ENCODE peak calls at places on chromosomes 1 and 21, in six cellular contexts. One of them, this sample, is unnamed.
A peak's percentile ranks its signal among the peaks of the same experiment; 100 is the strongest.

GRCh38 chr1:182080955-182081582 is 19.6 kb upstream of the ZNF648 start:
- DNase-seq in HCT116: peak; percentile 29
- DNase-seq in K562: peak; percentile 58
- DNase-seq in H1: peak; percentile 58
- DNase-seq in GM12878: no peak
- DNase-seq in SK-N-SH: peak; percentile 52
- DNase-seq in this sample: peak; percentile 59

GRCh38 chr1:8844421-8845063 is 27.1 kb upstream of the RERE start:
- DNase-seq in K562: peak; percentile 56
- DNase-seq in H1: no peak
- DNase-seq in HCT116: no peak
- DNase-seq in GM12878: no peak
- DNase-seq in SK-N-SH: peak; percentile 80
- DNase-seq in this sample: no peak

GRCh38 chr21:29258626-29259335 is 39.9 kb upstream of the BACH1 start:
- DNase-seq in GM12878: no peak
- DNase-seq in SK-N-SH: no peak
- DNase-seq in K562: no peak
- DNase-seq in HCT116: no peak
- DNase-seq in H1: no peak
- DNase-seq in this sample: no peak

GRCh38 chr1:174072546-174072945 is 50.4 kb upstream of the RC3H1 start:
- DNase-seq in GM12878: no peak
- DNase-seq in SK-N-SH: no peak
- DNase-seq in K562: no peak
- DNase-seq in H1: no peak
- DNase-seq in HCT116: no peak
- DNase-seq in this sample: no peak

GRCh38 chr1:150346316-150346715 is 17.6 kb upstream of the RPRD2 start:
- DNase-seq in HCT116: no peak
- DNase-seq in H1: no peak
- DNase-seq in GM12878: no peak
- DNase-seq in SK-N-SH: no peak
- DNase-seq in K562: no peak
- DNase-seq in this sample: no peak

GRCh38 chr1:5913876-5914275 is 78.3 kb downstream of the NPHP4 start:
- DNase-seq in SK-N-SH: no peak
- DNase-seq in GM12878: no peak
- DNase-seq in K562: no peak
- DNase-seq in H1: peak; percentile 16
- DNase-seq in HCT116: no peak
- DNase-seq in this sample: no peak

GRCh38 chr1:1434131-1434811 is 1.2 kb upstream of the VWA1 start:
- DNase-seq in H1: peak; percentile 83
- DNase-seq in SK-N-SH: peak; percentile 37
- DNase-seq in GM12878: no peak
- DNase-seq in K562: no peak
- DNase-seq in HCT116: no peak
- DNase-seq in this sample: no peak

GRCh38 chr1:178849932-178850331 is 20.9 kb downstream of the ANGPTL1 start:
- DNase-seq in HCT116: no peak
- DNase-seq in SK-N-SH: no peak
- DNase-seq in H1: no peak
- DNase-seq in K562: no peak
- DNase-seq in GM12878: no peak
- DNase-seq in this sample: no peak

GRCh38 chr1:169689395-169689794 is 22.0 kb downstream of the SELL start:
- DNase-seq in GM12878: no peak
- DNase-seq in H1: no peak
- DNase-seq in SK-N-SH: no peak
- DNase-seq in K562: no peak
- DNase-seq in HCT116: no peak
- DNase-seq in this sample: no peak

GRCh38 chr1:172476218-172476811 is 32.4 kb upstream of the PIGC start:
- DNase-seq in GM12878: no peak
- DNase-seq in HCT116: peak; percentile 56
- DNase-seq in H1: no peak
- DNase-seq in SK-N-SH: no peak
- DNase-seq in K562: no peak
- DNase-seq in this sample: no peak

GRCh38 chr1:57015071-57015470 is 49.3 kb upstream of the C8B start:
- DNase-seq in SK-N-SH: no peak
- DNase-seq in K562: no peak
- DNase-seq in GM12878: no peak
- DNase-seq in H1: no peak
- DNase-seq in HCT116: no peak
- DNase-seq in this sample: no peak

GRCh38 chr1:182611787-182612186 is 7.6 kb upstream of the RGS16 start:
- DNase-seq in K562: no peak
- DNase-seq in GM12878: no peak
- DNase-seq in SK-N-SH: no peak
- DNase-seq in HCT116: no peak
- DNase-seq in H1: no peak
- DNase-seq in this sample: no peak

GRCh38 chr1:6261615-6261995 is 707 bp upstream of the GPR153 start:
- DNase-seq in SK-N-SH: peak; percentile 79
- DNase-seq in HCT116: no peak
- DNase-seq in K562: peak; percentile 70
- DNase-seq in H1: no peak
- DNase-seq in GM12878: no peak
- DNase-seq in this sample: no peak

GRCh38 chr1:39540504-39541031 is 36.0 kb downstream of the PABPC4 start:
- DNase-seq in HCT116: no peak
- DNase-seq in H1: no peak
- DNase-seq in K562: no peak
- DNase-seq in GM12878: no peak
- DNase-seq in SK-N-SH: no peak
- DNase-seq in this sample: no peak

GRCh38 chr1:43285269-43285986 is at the start of gene C1orf210:
- DNase-seq in HCT116: peak; percentile 81
- DNase-seq in K562: peak; percentile 56
- DNase-seq in GM12878: no peak
- DNase-seq in H1: peak; percentile 93
- DNase-seq in SK-N-SH: no peak
- DNase-seq in this sample: no peak

GRCh38 chr1:16073490-16074104 is at the start of gene FAM131C:
- DNase-seq in H1: peak; percentile 75
- DNase-seq in HCT116: no peak
- DNase-seq in GM12878: no peak
- DNase-seq in SK-N-SH: peak; percentile 95
- DNase-seq in K562: no peak
- DNase-seq in this sample: no peak

GRCh38 chr1:79042117-79042516 is 35.6 kb upstream of the ADGRL4 start:
- DNase-seq in H1: no peak
- DNase-seq in SK-N-SH: no peak
- DNase-seq in K562: no peak
- DNase-seq in HCT116: no peak
- DNase-seq in GM12878: peak; percentile 44
- DNase-seq in this sample: no peak

GRCh38 chr1:100354971-100355394 is 2.7 kb downstream of the CDC14A start:
- DNase-seq in H1: no peak
- DNase-seq in SK-N-SH: no peak
- DNase-seq in GM12878: no peak
- DNase-seq in HCT116: peak; percentile 51
- DNase-seq in K562: peak; percentile 78
- DNase-seq in this sample: no peak

GRCh38 chr1:117189109-117189437 is 21.7 kb downstream of the VTCN1 start:
- DNase-seq in HCT116: no peak
- DNase-seq in K562: no peak
- DNase-seq in GM12878: no peak
- DNase-seq in SK-N-SH: no peak
- DNase-seq in H1: no peak
- DNase-seq in this sample: no peak

GRCh38 chr1:77360256-77360655 is 78.4 kb downstream of the AK5 start:
- DNase-seq in GM12878: no peak
- DNase-seq in HCT116: no peak
- DNase-seq in H1: no peak
- DNase-seq in K562: no peak
- DNase-seq in SK-N-SH: no peak
- DNase-seq in this sample: no peak

GRCh38 chr1:92259350-92259749 is 39.4 kb downstream of the GLMN start:
- DNase-seq in K562: no peak
- DNase-seq in SK-N-SH: no peak
- DNase-seq in HCT116: no peak
- DNase-seq in GM12878: no peak
- DNase-seq in H1: no peak
- DNase-seq in this sample: no peak

GRCh38 chr1:175749075-175749474 is 5.7 kb upstream of the TNR start:
- DNase-seq in GM12878: no peak
- DNase-seq in H1: no peak
- DNase-seq in HCT116: no peak
- DNase-seq in K562: no peak
- DNase-seq in SK-N-SH: no peak
- DNase-seq in this sample: no peak

GRCh38 chr1:6359568-6360496 is 33.7 kb downstream of the ACOT7 start:
- DNase-seq in H1: peak; percentile 57
- DNase-seq in HCT116: no peak
- DNase-seq in K562: peak; percentile 69
- DNase-seq in GM12878: peak; percentile 50
- DNase-seq in SK-N-SH: peak; percentile 81
- DNase-seq in this sample: no peak

GRCh38 chr21:44374601-44375280 is 21.3 kb downstream of the TRPM2 start:
- DNase-seq in H1: no peak
- DNase-seq in K562: no peak
- DNase-seq in HCT116: no peak
- DNase-seq in GM12878: no peak
- DNase-seq in SK-N-SH: no peak
- DNase-seq in this sample: no peak

GRCh38 chr1:154621875-154622274 is 13.9 kb upstream of the ADAR start:
- DNase-seq in HCT116: no peak
- DNase-seq in SK-N-SH: no peak
- DNase-seq in H1: no peak
- DNase-seq in GM12878: no peak
- DNase-seq in K562: peak; percentile 43
- DNase-seq in this sample: no peak

GRCh38 chr1:154622503-154623039 is 14.6 kb upstream of the ADAR start:
- DNase-seq in GM12878: no peak
- DNase-seq in HCT116: no peak
- DNase-seq in SK-N-SH: no peak
- DNase-seq in K562: no peak
- DNase-seq in H1: no peak
- DNase-seq in this sample: no peak

GRCh38 chr1:154615411-154615810 is 7.4 kb upstream of the ADAR start:
- DNase-seq in SK-N-SH: no peak
- DNase-seq in K562: no peak
- DNase-seq in GM12878: no peak
- DNase-seq in H1: no peak
- DNase-seq in HCT116: no peak
- DNase-seq in this sample: no peak

GRCh38 chr1:154616659-154617345 is 8.8 kb upstream of the ADAR start:
- DNase-seq in K562: no peak
- DNase-seq in HCT116: no peak
- DNase-seq in GM12878: no peak
- DNase-seq in SK-N-SH: no peak
- DNase-seq in H1: no peak
- DNase-seq in this sample: no peak

GRCh38 chr1:154619181-154619948 is 11.4 kb upstream of the ADAR start:
- DNase-seq in H1: no peak
- DNase-seq in HCT116: no peak
- DNase-seq in SK-N-SH: no peak
- DNase-seq in GM12878: no peak
- DNase-seq in K562: no peak
- DNase-seq in this sample: no peak
- TF ChIP-seq YY1 in H1: no peak
- TF ChIP-seq YY1 in HCT116: no peak
- TF ChIP-seq YY1 in SK-N-SH: no peak
- TF ChIP-seq YY1 in GM12878: no peak
- TF ChIP-seq YY1 in K562: no peak
- TF ChIP-seq YY1 in this sample: no peak

DNA sequence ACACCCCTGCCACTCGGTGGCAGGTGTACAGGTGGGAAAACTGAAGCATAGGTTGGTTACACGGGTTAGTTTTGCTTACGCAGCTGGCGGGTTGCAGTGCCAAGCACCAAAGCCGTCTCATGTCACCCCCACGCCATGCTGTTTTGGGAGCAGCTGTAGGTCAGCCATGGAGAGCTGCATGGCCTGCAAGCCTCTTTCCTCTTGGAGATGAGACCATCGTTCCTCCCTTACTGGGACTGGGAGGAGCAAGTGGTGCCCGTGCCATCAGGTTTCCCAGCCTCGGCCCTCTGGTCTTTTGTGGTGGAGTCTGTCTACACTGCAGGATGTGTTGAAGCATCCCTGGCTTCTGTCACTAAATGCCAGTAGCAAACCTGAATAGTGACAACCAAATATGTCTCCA is 46.9 kb downstream of the AJAP1 start:
- DNase-seq in GM12878: no peak
- DNase-seq in SK-N-SH: no peak
- DNase-seq in H1: no peak
- DNase-seq in HCT116: no peak
- DNase-seq in K562: no peak
- DNase-seq in this sample: no peak
- TF ChIP-seq YY1 in GM12878: no peak
- TF ChIP-seq YY1 in SK-N-SH: no peak
- TF ChIP-seq YY1 in H1: no peak
- TF ChIP-seq YY1 in HCT116: no peak
- TF ChIP-seq YY1 in K562: no peak
- TF ChIP-seq YY1 in this sample: no peak

GRCh38 chr1:2988256-2988655 is 33.0 kb upstream of the ACTRT2 start:
- DNase-seq in H1: no peak
- DNase-seq in K562: no peak
- DNase-seq in SK-N-SH: no peak
- DNase-seq in GM12878: no peak
- DNase-seq in HCT116: no peak
- DNase-seq in this sample: no peak

GRCh38 chr1:2989976-2990375 is 31.3 kb upstream of the ACTRT2 start:
- DNase-seq in SK-N-SH: no peak
- DNase-seq in K562: no peak
- DNase-seq in HCT116: no peak
- DNase-seq in H1: no peak
- DNase-seq in GM12878: no peak
- DNase-seq in this sample: no peak

GRCh38 chr1:2991753-2992495 is 29.3 kb upstream of the ACTRT2 start:
- DNase-seq in GM12878: no peak
- DNase-seq in HCT116: no peak
- DNase-seq in H1: no peak
- DNase-seq in SK-N-SH: no peak
- DNase-seq in K562: no peak
- DNase-seq in this sample: no peak

GRCh38 chr1:2989185-2989584 is 32.1 kb upstream of the ACTRT2 start:
- DNase-seq in K562: no peak
- DNase-seq in SK-N-SH: no peak
- DNase-seq in HCT116: no peak
- DNase-seq in H1: no peak
- DNase-seq in GM12878: no peak
- DNase-seq in this sample: no peak

GRCh38 chr1:2990376-2991115 is 30.7 kb upstream of the ACTRT2 start:
- DNase-seq in GM12878: no peak
- DNase-seq in H1: no peak
- DNase-seq in SK-N-SH: no peak
- DNase-seq in HCT116: no peak
- DNase-seq in K562: no peak
- DNase-seq in this sample: no peak
- TF ChIP-seq YY1 in GM12878: no peak
- TF ChIP-seq YY1 in H1: no peak
- TF ChIP-seq YY1 in SK-N-SH: no peak
- TF ChIP-seq YY1 in HCT116: no peak
- TF ChIP-seq YY1 in K562: no peak
- TF ChIP-seq YY1 in this sample: no peak

GRCh38 chr1:110047463-110047862 is 13.0 kb downstream of the STRIP1 start:
- DNase-seq in SK-N-SH: no peak
- DNase-seq in H1: no peak
- DNase-seq in K562: no peak
- DNase-seq in HCT116: no peak
- DNase-seq in GM12878: no peak
- DNase-seq in this sample: no peak
- TF ChIP-seq YY1 in SK-N-SH: no peak
- TF ChIP-seq YY1 in H1: no peak
- TF ChIP-seq YY1 in K562: no peak
- TF ChIP-seq YY1 in HCT116: no peak
- TF ChIP-seq YY1 in GM12878: no peak
- TF ChIP-seq YY1 in this sample: no peak

GRCh38 chr1:160868141-160868540 is 5.5 kb upstream of the CD244 start:
- DNase-seq in HCT116: no peak
- DNase-seq in H1: no peak
- DNase-seq in K562: no peak
- DNase-seq in SK-N-SH: no peak
- DNase-seq in GM12878: no peak
- DNase-seq in this sample: no peak
- TF ChIP-seq YY1 in HCT116: no peak
- TF ChIP-seq YY1 in H1: no peak
- TF ChIP-seq YY1 in K562: no peak
- TF ChIP-seq YY1 in SK-N-SH: no peak
- TF ChIP-seq YY1 in GM12878: no peak
- TF ChIP-seq YY1 in this sample: no peak

This sample was measured in NT2/D1.